ENCODE peak calls at places on chromosome 9, in nine cellular contexts. O is pancreas, Z is esophagus squamous epithelium, Y is upper lobe of right lung, L is aorta, N is neural progenitor cell, V is SJSA1, H is endodermal cell, P is hepatocyte. T is an unnamed sample.
A peak's percentile ranks its signal among the peaks of the same experiment; 100 is the strongest.

GRCh38 chr9:81083821-81084512 is 605.4 kb downstream of the TLE1 start:
- DNase-seq in O (no peak), Z (no peak), Y (no peak), L (no peak), N (no peak), V (no peak), H (no peak), P (no peak), T (no peak)

GRCh38 chr9:124835026-124835501 is 18.2 kb upstream of the WDR38 start:
- DNase-seq in O (peak; percentile 92), Z (no peak), Y (no peak), L (no peak), N (no peak), V (no peak), H (no peak), P (peak; percentile 92), T (no peak)

GRCh38 chr9:26331223-26331622 is 561.4 kb downstream of the CAAP1 start:
- DNase-seq in O (no peak), Z (no peak), Y (no peak), L (no peak), N (no peak), V (no peak), H (no peak), P (no peak), T (no peak)

GRCh38 chr9:112836394-112836793 is 54.3 kb downstream of the SLC46A2 start:
- DNase-seq in O (no peak), Z (no peak), Y (no peak), L (no peak), N (no peak), V (no peak), H (peak; percentile 68), P (peak; percentile 65), T (no peak)

GRCh38 chr9:93003552-93004407 is 54.7 kb upstream of the SUSD3 start:
- DNase-seq in O (peak; percentile 84), Z (no peak), Y (peak; percentile 87), L (no peak), N (peak; percentile 71), V (peak; percentile 50), H (peak; percentile 89), P (peak; percentile 77), T (peak; percentile 53)

GRCh38 chr9:110457245-110457644 is 119.6 kb upstream of the TXNDC8 start:
- DNase-seq in O (no peak), Z (no peak), Y (no peak), L (no peak), N (no peak), V (no peak), H (no peak), P (no peak), T (no peak)

GRCh38 chr9:38026840-38027527 is 42.0 kb downstream of the SHB start:
- DNase-seq in O (no peak), Z (no peak), Y (no peak), L (no peak), N (no peak), V (no peak), H (no peak), P (no peak), T (no peak)

GRCh38 chr9:3497406-3497805 is 28.4 kb downstream of the RFX3 start:
- DNase-seq in O (no peak), Z (no peak), Y (no peak), L (no peak), N (no peak), V (no peak), H (no peak), P (no peak), T (no peak)

GRCh38 chr9:119963798-119964372 is 594.6 kb upstream of the BRINP1 start:
- DNase-seq in O (no peak), Z (no peak), Y (no peak), L (peak; percentile 59), N (peak; percentile 93), V (peak; percentile 81), H (peak; percentile 94), P (peak; percentile 65), T (no peak)

GRCh38 chr9:112487799-112488345 is 1.2 kb downstream of the KIAA1958 start:
- DNase-seq in O (no peak), Z (no peak), Y (no peak), L (no peak), N (peak; percentile 31), V (no peak), H (no peak), P (peak; percentile 13), T (no peak)

GRCh38 chr9:131046581-131047202 is 37.7 kb downstream of the LAMC3 start:
- DNase-seq in O (no peak), Z (no peak), Y (peak; percentile 84), L (peak; percentile 67), N (peak; percentile 91), V (peak; percentile 56), H (peak; percentile 94), P (peak; percentile 88), T (peak; percentile 50)

GRCh38 chr9:2645569-2645968 is 24.0 kb downstream of the VLDLR start:
- DNase-seq in O (no peak), Z (no peak), Y (no peak), L (no peak), N (no peak), V (no peak), H (no peak), P (no peak), T (no peak)

GRCh38 chr9:35687306-35687705 is 2.4 kb downstream of the TPM2 start:
- DNase-seq in O (no peak), Z (no peak), Y (no peak), L (no peak), N (no peak), V (no peak), H (no peak), P (no peak), T (no peak)

GRCh38 chr9:97528529-97529230 is 27.2 kb downstream of the TMOD1 start:
- DNase-seq in O (no peak), Z (no peak), Y (peak; percentile 67), L (no peak), N (no peak), V (no peak), H (peak; percentile 87), P (no peak), T (no peak)

GRCh38 chr9:121603028-121603427 is 48.4 kb upstream of the DAB2IP start:
- DNase-seq in O (no peak), Z (no peak), Y (no peak), L (no peak), N (no peak), V (no peak), H (no peak), P (no peak), T (no peak)

GRCh38 chr9:86288501-86288900 is 6.2 kb upstream of the ISCA1 start:
- DNase-seq in O (no peak), Z (no peak), Y (no peak), L (no peak), N (no peak), V (no peak), H (no peak), P (no peak), T (no peak)
- H3K4me3 ChIP-seq in O (no peak overlapping the region), Z (no peak overlapping the region), Y (no peak overlapping the region), L (no peak overlapping the region), N (no peak overlapping the region), V (no peak overlapping the region), H (no peak overlapping the region), P (no peak overlapping the region), T (no peak overlapping the region)

GRCh38 chr9:127664324-127664677 is 42.5 kb upstream of the CFAP157 start:
- DNase-seq in O (no peak), Z (no peak), Y (no peak), L (no peak), N (no peak), V (no peak), H (no peak), P (no peak), T (no peak)
- H3K4me1 ChIP-seq in O (no peaks in the 10 kb centered on the region), Z (peaks cover 12% of the 10 kb centered on the region), Y (no peaks in the 10 kb centered on the region), L (no peaks in the 10 kb centered on the region), N (peaks cover 5% of the 10 kb centered on the region), V (peaks cover 22% of the 10 kb centered on the region), H (peaks cover 3% of the 10 kb centered on the region), P (peaks cover 9% of the 10 kb centered on the region), T (no peaks in the 10 kb centered on the region)

GRCh38 chr9:96382839-96383164 is 709 bp downstream of the SLC35D2 start:
- DNase-seq in O (no peak), Z (no peak), Y (no peak), L (no peak), N (no peak), V (no peak), H (no peak), P (no peak), T (no peak)
- H3K27ac ChIP-seq in O (peak overlapping the region; percentile 90), Z (peak overlapping the region; percentile 91), Y (peak overlapping the region; percentile 76), L (peak overlapping the region; percentile 34), N (no peak overlapping the region), V (peak overlapping the region; percentile 18), H (no peak overlapping the region), P (peak overlapping the region; percentile 96), T (no peak overlapping the region)

GRCh38 chr9:76464706-76465105 is 5.7 kb downstream of the GCNT1 start:
- DNase-seq in O (no peak), Z (no peak), Y (no peak), L (no peak), N (no peak), V (no peak), H (no peak), P (no peak), T (no peak)

GRCh38 chr9:76463211-76463610 is 4.2 kb downstream of the GCNT1 start:
- DNase-seq in O (no peak), Z (no peak), Y (no peak), L (no peak), N (no peak), V (no peak), H (no peak), P (no peak), T (no peak)

GRCh38 chr9:76465442-76466298 is 6.7 kb downstream of the GCNT1 start:
- DNase-seq in O (no peak), Z (no peak), Y (no peak), L (no peak), N (no peak), V (no peak), H (no peak), P (no peak), T (no peak)

GRCh38 chr9:76466299-76466605 is 7.3 kb downstream of the GCNT1 start:
- DNase-seq in O (no peak), Z (no peak), Y (no peak), L (no peak), N (no peak), V (no peak), H (no peak), P (no peak), T (no peak)
- H3K4me3 ChIP-seq in O (no peak overlapping the region), Z (no peak overlapping the region), Y (no peak overlapping the region), L (no peak overlapping the region), N (no peak overlapping the region), V (no peak overlapping the region), H (no peak overlapping the region), P (no peak overlapping the region), T (no peak overlapping the region)

GRCh38 chr9:137271696-137272076 is 5.8 kb upstream of the TOR4A start:
- DNase-seq in O (no peak), Z (no peak), Y (no peak), L (no peak), N (no peak), V (no peak), H (no peak), P (no peak), T (no peak)
- H3K4me1 ChIP-seq in O (peaks cover 23% of the 10 kb centered on the region), Z (peaks cover 90% of the 10 kb centered on the region), Y (peaks cover 51% of the 10 kb centered on the region), L (peaks cover 2% of the 10 kb centered on the region), N (peaks cover 6% of the 10 kb centered on the region), V (peaks cover 13% of the 10 kb centered on the region), H (peaks cover 7% of the 10 kb centered on the region), P (peaks cover 10% of the 10 kb centered on the region), T (peaks cover 14% of the 10 kb centered on the region)

GRCh38 chr9:88803551-88804288 is 187.5 kb upstream of the S1PR3 start:
- DNase-seq in O (no peak), Z (no peak), Y (no peak), L (no peak), N (no peak), V (no peak), H (no peak), P (peak; percentile 33), T (no peak)
- H3K27ac ChIP-seq in O (no peak overlapping the region), Z (no peak overlapping the region), Y (no peak overlapping the region), L (no peak overlapping the region), N (no peak overlapping the region), V (no peak overlapping the region), H (no peak overlapping the region), P (no peak overlapping the region), T (no peak overlapping the region)

T was measured in CD8-positive, alpha-beta memory T cell.